ENCODE peak calls at places on chromosomes 4 and X, in six cellular contexts. O is uterus, M is epithelial cell of esophagus, H is nephron progenitor cell, C is cardiac muscle cell, V is HFFc6. N is an unnamed sample.

GRCh38 chr4:186953601-186954260 is 230.1 kb upstream of the FAT1 start:
- DNase-seq in O (no peak), M (no peak), H (no peak), C (no peak), V (no peak), N (peak; percentile 29)

GRCh38 chr4:98728433-98728832 is 70.0 kb upstream of the TSPAN5 start:
- DNase-seq in O (peak; percentile 16), M (peak; percentile 66), H (no peak), C (no peak), V (peak; percentile 30), N (peak; percentile 65)

GRCh38 chrX:39834600-39834999 is 263.2 kb downstream of the BCOR start:
- DNase-seq in O (no peak), M (no peak), H (no peak), C (no peak), V (no peak), N (no peak)

GRCh38 chr4:154124539-154125255 is 335.8 kb upstream of the SFRP2 start:
- DNase-seq in O (no peak), M (peak; percentile 74), H (no peak), C (no peak), V (peak; percentile 78), N (peak; percentile 79)

GRCh38 chrX:151974336-151975227 is at the start of gene GABRE:
- DNase-seq in O (peak; percentile 65), M (peak; percentile 52), H (peak; percentile 74), C (peak; percentile 63), V (no peak), N (peak; percentile 44)

GRCh38 chr4:146210890-146211289 is 3.4 kb upstream of the REELD1 start:
- DNase-seq in O (no peak), M (no peak), H (no peak), C (no peak), V (no peak), N (no peak)

GRCh38 chr4:141121101-141121500 is 12.2 kb downstream of the RNF150 start:
- DNase-seq in O (no peak), M (no peak), H (no peak), C (no peak), V (no peak), N (no peak)

GRCh38 chr4:15345134-15345533 is 82.7 kb upstream of the C1QTNF7 start:
- DNase-seq in O (no peak), M (no peak), H (no peak), C (no peak), V (no peak), N (no peak)

GRCh38 chr4:120694973-120695372 is 227.6 kb downstream of the PRDM5 start:
- DNase-seq in O (no peak), M (peak; percentile 86), H (no peak), C (peak; percentile 18), V (peak; percentile 56), N (peak; percentile 94)

GRCh38 chrX:40010550-40011364 is 87.0 kb downstream of the BCOR start:
- DNase-seq in O (no peak), M (no peak), H (peak; percentile 32), C (no peak), V (no peak), N (no peak)

GRCh38 chrX:108036298-108036973 is 8.4 kb upstream of the VSIG1 start:
- DNase-seq in O (no peak), M (peak; percentile 92), H (no peak), C (no peak), V (peak; percentile 7), N (peak; percentile 80)

GRCh38 chr4:26413595-26413994 is 76.7 kb downstream of the CCKAR start:
- DNase-seq in O (no peak), M (no peak), H (no peak), C (no peak), V (no peak), N (no peak)
- TF ChIP-seq CTCF in O (no peak), M (no peak), H (no peak), C (no peak), V (no peak), N (no peak)

GRCh38 chr4:122219356-122219755 is 67.2 kb downstream of the BLTP1 start:
- DNase-seq in O (no peak), M (no peak), H (no peak), C (no peak), V (no peak), N (no peak)

GRCh38 chr4:122212880-122213279 is 60.7 kb downstream of the BLTP1 start:
- DNase-seq in O (no peak), M (no peak), H (no peak), C (no peak), V (no peak), N (no peak)

GRCh38 chr4:122224348-122224747 is 72.2 kb downstream of the BLTP1 start:
- DNase-seq in O (no peak), M (peak; percentile 11), H (peak; percentile 6), C (peak; percentile 40), V (no peak), N (peak; percentile 40)

GRCh38 chr4:122221322-122221721 is 69.2 kb downstream of the BLTP1 start:
- DNase-seq in O (no peak), M (no peak), H (no peak), C (no peak), V (no peak), N (no peak)

GRCh38 chr4:122218762-122219161 is 66.6 kb downstream of the BLTP1 start:
- DNase-seq in O (no peak), M (peak; percentile 6), H (no peak), C (peak; percentile 35), V (no peak), N (peak; percentile 23)
- TF ChIP-seq CTCF in O (no peak), M (peak; percentile 37), H (peak; percentile 34), C (peak; percentile 32), V (peak; percentile 57), N (no peak)

DNA sequence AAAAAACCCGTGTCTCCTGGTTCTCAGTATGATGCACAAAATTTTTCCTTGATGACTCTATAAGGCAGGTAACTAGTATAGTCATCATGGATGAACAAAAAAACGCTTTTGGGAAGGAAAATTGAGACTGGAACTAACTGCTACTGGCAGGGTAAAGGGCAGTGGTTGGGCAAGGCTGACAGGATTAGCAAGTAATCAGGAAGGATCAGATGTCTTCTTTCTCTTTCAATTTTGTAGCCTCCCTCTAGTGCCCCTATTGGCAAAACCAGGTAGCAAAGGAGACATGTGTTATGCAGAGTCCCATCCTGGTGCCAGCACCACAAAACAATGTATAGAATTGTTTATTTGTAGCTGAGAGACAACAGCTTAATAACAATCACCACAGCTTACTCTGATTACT is 12.8 kb upstream of the SLITRK4 start:
- DNase-seq in O (no peak), M (peak; percentile 31), H (no peak), C (no peak), V (no peak), N (peak; percentile 69)
- TF ChIP-seq CTCF in O (no peak), M (peak; percentile 16), H (peak; percentile 31), C (peak; percentile 38), V (no peak), N (peak; percentile 9)

GRCh38 chr4:48686369-48686768 is 93.7 kb downstream of the FRYL start:
- DNase-seq in O (no peak), M (no peak), H (no peak), C (no peak), V (no peak), N (no peak)

GRCh38 chr4:48687313-48687712 is 92.8 kb downstream of the FRYL start:
- DNase-seq in O (no peak), M (no peak), H (no peak), C (no peak), V (no peak), N (no peak)

GRCh38 chr4:48683784-48684666 is 96.1 kb downstream of the FRYL start:
- DNase-seq in O (no peak), M (no peak), H (no peak), C (no peak), V (no peak), N (no peak)

GRCh38 chr4:48680848-48681568 is 99.1 kb downstream of the FRYL start:
- DNase-seq in O (no peak), M (no peak), H (no peak), C (no peak), V (no peak), N (no peak)

DNA sequence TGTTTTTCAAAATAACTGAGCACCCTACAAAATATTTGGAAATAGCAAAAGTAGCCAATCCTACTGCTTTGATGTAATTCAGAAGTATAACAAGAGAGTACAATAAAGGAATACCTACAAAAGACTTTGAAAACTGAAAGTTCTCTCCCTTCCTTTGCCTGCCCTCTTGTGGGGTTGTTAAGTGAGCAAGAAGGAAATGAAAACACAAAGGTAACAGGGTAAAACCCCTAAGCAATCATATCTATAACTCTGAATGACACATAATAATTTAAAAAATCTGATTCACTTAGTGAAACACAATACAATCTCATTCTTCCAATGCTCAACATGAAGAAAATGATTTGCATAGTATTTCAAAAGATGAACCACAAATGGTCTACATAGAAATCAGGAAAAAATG is 98.2 kb downstream of the FRYL start:
- DNase-seq in O (no peak), M (peak; percentile 69), H (no peak), C (peak; percentile 11), V (peak; percentile 33), N (peak; percentile 45)
- TF ChIP-seq CTCF in O (peak; percentile 36), M (peak; percentile 55), H (no peak), C (peak; percentile 50), V (peak; percentile 65), N (peak; percentile 29)

DNA sequence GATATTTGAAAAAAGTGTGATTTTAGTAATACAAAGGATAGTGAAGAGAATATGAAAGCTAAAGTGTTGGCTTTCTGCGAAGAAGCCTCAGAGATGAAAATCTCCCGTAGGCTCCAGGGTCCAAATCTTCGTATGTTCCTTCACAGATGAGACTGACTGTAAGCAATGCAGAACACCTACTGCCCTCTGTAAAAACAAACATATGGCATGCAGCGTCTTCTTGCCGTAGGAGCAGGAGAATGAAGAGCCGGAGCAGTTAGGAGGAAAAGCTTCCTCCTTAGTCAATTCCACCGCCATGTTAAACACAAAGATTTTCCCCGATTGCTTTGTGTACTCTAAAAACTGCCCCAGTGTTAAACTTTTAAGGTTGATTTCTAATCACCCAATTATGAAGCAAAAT is 22.5 kb downstream of the RWDD4 start:
- DNase-seq in O (no peak), M (peak; percentile 23), H (no peak), C (no peak), V (no peak), N (peak; percentile 11)
- TF ChIP-seq CTCF in O (no peak), M (no peak), H (no peak), C (no peak), V (no peak), N (no peak)